ENCODE peak calls at places on chromosomes 7 and 10, in six cellular contexts. O is A549; H is HFF-Myc; K is IMR-90; J is CD8-positive, alpha-beta T cell; Y is GM12865. U is an unnamed sample.

GRCh38 chr10:8543361-8544056 is 489.0 kb downstream of the GATA3 start:
- DNase-seq in O (no peak), H (no peak), K (no peak), J (no peak), Y (no peak), U (no peak)

GRCh38 chr10:78404296-78404695 is 370.6 kb downstream of the RPS24 start:
- DNase-seq in O (no peak), H (no peak), K (no peak), J (no peak), Y (no peak), U (no peak)

GRCh38 chr10:51918451-51918850 is 219.1 kb upstream of the CSTF2T start:
- DNase-seq in O (no peak), H (no peak), K (no peak), J (no peak), Y (no peak), U (no peak)

GRCh38 chr10:505459-505858 is 184.0 kb downstream of the DIP2C start:
- DNase-seq in O (no peak), H (no peak), K (no peak), J (no peak), Y (no peak), U (no peak)

GRCh38 chr10:78300526-78300925 is 266.9 kb downstream of the RPS24 start:
- DNase-seq in O (no peak), H (no peak), K (no peak), J (no peak), Y (no peak), U (no peak)

GRCh38 chr7:45687721-45688120 is 113.6 kb downstream of the ADCY1 start:
- DNase-seq in O (no peak), H (no peak), K (no peak), J (no peak), Y (no peak), U (no peak)

GRCh38 chr10:60305394-60305892 is 84.2 kb downstream of the ANK3 start:
- DNase-seq in O (no peak), H (no peak), K (peak; percentile 65), J (no peak), Y (no peak), U (no peak)

GRCh38 chr7:55247466-55247865 is 117.7 kb upstream of the LANCL2 start:
- DNase-seq in O (no peak), H (no peak), K (peak; percentile 65), J (no peak), Y (no peak), U (peak; percentile 42)

GRCh38 chr10:92493362-92493761 is 80.5 kb downstream of the IDE start:
- DNase-seq in O (no peak), H (no peak), K (no peak), J (no peak), Y (no peak), U (no peak)

GRCh38 chr7:39615350-39615975 is 7.9 kb upstream of the RALA start:
- DNase-seq in O (no peak), H (no peak), K (no peak), J (no peak), Y (no peak), U (no peak)

GRCh38 chr7:29341156-29341555 is 146.6 kb downstream of the CHN2 start:
- DNase-seq in O (no peak), H (no peak), K (no peak), J (no peak), Y (no peak), U (no peak)

GRCh38 chr10:68560201-68560915 is at the start of gene TET1:
- DNase-seq in O (peak; percentile 64), H (no peak), K (peak; percentile 59), J (no peak), Y (peak; percentile 52), U (no peak)

GRCh38 chr7:14825909-14826308 is 76.6 kb downstream of the DGKB start:
- DNase-seq in O (no peak), H (no peak), K (no peak), J (no peak), Y (no peak), U (no peak)

GRCh38 chr10:122050316-122050715 is 61.4 kb downstream of the TACC2 start:
- DNase-seq in O (no peak), H (no peak), K (no peak), J (no peak), Y (no peak), U (no peak)

GRCh38 chr10:68955414-68955785 is 570 bp upstream of the DDX21 start:
- DNase-seq in O (no peak), H (no peak), K (no peak), J (no peak), Y (no peak), U (no peak)

GRCh38 chr10:70267161-70267933 is 16.5 kb downstream of the NPFFR1 start:
- DNase-seq in O (peak; percentile 73), H (peak; percentile 94), K (peak; percentile 98), J (no peak), Y (peak; percentile 41), U (peak; percentile 57)

GRCh38 chr10:133039107-133039822 is 48.5 kb upstream of the ADGRA1 start:
- DNase-seq in O (peak; percentile 51), H (no peak), K (no peak), J (no peak), Y (no peak), U (no peak)

GRCh38 chr7:2017483-2017891 is 215.3 kb downstream of the MAD1L1 start:
- DNase-seq in O (no peak), H (no peak), K (no peak), J (no peak), Y (no peak), U (no peak)

GRCh38 chr7:90629306-90629918 is 33.3 kb downstream of the CDK14 start:
- DNase-seq in O (peak; percentile 28), H (peak; percentile 33), K (peak; percentile 63), J (no peak), Y (peak; percentile 69), U (no peak)

GRCh38 chr7:95476904-95477594 is 8.7 kb upstream of the ASB4 start:
- DNase-seq in O (peak; percentile 60), H (peak; percentile 30), K (peak; percentile 69), J (peak; percentile 21), Y (peak; percentile 74), U (no peak)

GRCh38 chr10:28768227-28768626 is 90.9 kb downstream of the BAMBI start:
- DNase-seq in O (no peak), H (no peak), K (no peak), J (no peak), Y (no peak), U (no peak)

GRCh38 chr10:103740683-103741082 is 114.7 kb downstream of the SH3PXD2A start:
- DNase-seq in O (no peak), H (no peak), K (no peak), J (no peak), Y (no peak), U (no peak)

GRCh38 chr10:103737735-103738367 is 117.5 kb downstream of the SH3PXD2A start:
- DNase-seq in O (no peak), H (no peak), K (no peak), J (no peak), Y (no peak), U (no peak)

GRCh38 chr10:103736763-103737162 is 118.6 kb downstream of the SH3PXD2A start:
- DNase-seq in O (peak; percentile 46), H (no peak), K (no peak), J (no peak), Y (peak; percentile 36), U (no peak)

GRCh38 chr10:103736044-103736443 is 119.3 kb downstream of the SH3PXD2A start:
- DNase-seq in O (no peak), H (no peak), K (no peak), J (no peak), Y (no peak), U (no peak)

GRCh38 chr10:103739039-103739764 is 116.2 kb downstream of the SH3PXD2A start:
- DNase-seq in O (no peak), H (peak; percentile 73), K (peak; percentile 98), J (no peak), Y (no peak), U (peak; percentile 48)
- H3K4me3 ChIP-seq in O (no peak overlapping the region), H (no peak overlapping the region), K (no peak overlapping the region), J (no peak overlapping the region), Y (no peak overlapping the region), U (no peak overlapping the region)

GRCh38 chr7:48173313-48173712 is 2.1 kb downstream of the ABCA13 start:
- DNase-seq in O (no peak), H (no peak), K (no peak), J (no peak), Y (no peak), U (no peak)

GRCh38 chr7:48165157-48165556 is 6.1 kb upstream of the ABCA13 start:
- DNase-seq in O (no peak), H (no peak), K (no peak), J (no peak), Y (no peak), U (no peak)

GRCh38 chr7:48171190-48171589 is at the start of gene ABCA13:
- DNase-seq in O (no peak), H (no peak), K (peak; percentile 43), J (no peak), Y (no peak), U (no peak)

GRCh38 chr7:48170506-48170905 is 752 bp upstream of the ABCA13 start:
- DNase-seq in O (no peak), H (no peak), K (no peak), J (no peak), Y (no peak), U (no peak)

GRCh38 chr7:48168159-48168558 is 3.1 kb upstream of the ABCA13 start:
- DNase-seq in O (no peak), H (no peak), K (peak; percentile 55), J (no peak), Y (no peak), U (no peak)
- TF ChIP-seq CTCF in O (no peak), H (no peak), K (peak; percentile 30), J (no peak), Y (no peak), U (peak; percentile 38)

GRCh38 chr10:128125944-128126764 is at the start of gene MKI67:
- DNase-seq in O (peak; percentile 86), H (peak; percentile 65), K (peak; percentile 83), J (peak; percentile 82), Y (peak; percentile 96), U (peak; percentile 37)

GRCh38 chr10:128124813-128125403 is 1.3 kb downstream of the MKI67 start:
- DNase-seq in O (peak; percentile 26), H (no peak), K (no peak), J (no peak), Y (peak; percentile 14), U (no peak)

GRCh38 chr10:128125416-128125943 is 743 bp downstream of the MKI67 start:
- DNase-seq in O (no peak), H (no peak), K (no peak), J (no peak), Y (peak; percentile 28), U (no peak)

GRCh38 chr10:128123853-128124252 is 2.4 kb downstream of the MKI67 start:
- DNase-seq in O (no peak), H (no peak), K (no peak), J (no peak), Y (no peak), U (no peak)

GRCh38 chr10:128121750-128122412 is 4.3 kb downstream of the MKI67 start:
- DNase-seq in O (no peak), H (no peak), K (no peak), J (no peak), Y (no peak), U (no peak)
- H3K4me3 ChIP-seq in O (no peak overlapping the region), H (no peak overlapping the region), K (no peak overlapping the region), J (no peak overlapping the region), Y (no peak overlapping the region), U (no peak overlapping the region)

DNA sequence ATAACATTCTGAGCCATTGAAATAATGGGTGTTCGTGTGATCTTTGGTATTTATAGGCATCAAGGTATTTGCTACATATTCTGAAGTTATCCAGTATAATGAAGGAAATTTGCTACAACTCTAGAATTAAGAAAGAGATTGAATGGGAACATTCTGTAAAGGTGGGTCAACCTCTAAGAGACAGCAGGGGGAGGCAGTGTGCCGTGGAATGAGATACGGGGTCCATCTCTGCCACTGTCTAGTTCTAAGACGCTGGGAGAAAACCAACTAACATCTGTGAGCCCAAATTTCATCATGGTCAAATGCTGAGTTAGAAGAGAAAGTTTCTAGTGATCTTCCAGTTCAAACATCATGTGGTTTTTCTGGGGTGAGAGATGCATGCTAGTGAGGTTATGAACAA is 368.9 kb downstream of the SORCS1 start:
- DNase-seq in O (no peak), H (no peak), K (no peak), J (no peak), Y (peak; percentile 78), U (no peak)
- TF ChIP-seq CTCF in O (no peak), H (no peak), K (no peak), J (no peak), Y (peak; percentile 70), U (peak; percentile 29)